ENCODE peak calls at places on chromosome 13, in four cellular contexts. N, F, V and P are unnamed samples.

GRCh38 chr13:22235285-22235949 is 564.5 kb downstream of the FGF9 start:
- DNase-seq in N (no peak), F (no peak), V (no peak), P (no peak)

GRCh38 chr13:22024381-22024994 is 353.6 kb downstream of the FGF9 start:
- DNase-seq in N (no peak), F (no peak), V (no peak), P (no peak)

GRCh38 chr13:107881362-107881761 is 334.0 kb downstream of the LIG4 start:
- DNase-seq in N (no peak), F (no peak), V (no peak), P (no peak)

GRCh38 chr13:88097541-88097940 is 426.4 kb downstream of the SLITRK5 start:
- DNase-seq in N (no peak), F (no peak), V (no peak), P (no peak)

GRCh38 chr13:80362488-80362887 is 21.6 kb upstream of the SPRY2 start:
- DNase-seq in N (no peak), F (peak), V (no peak), P (no peak)

GRCh38 chr13:44306401-44307192 is 67.0 kb upstream of the SERP2 start:
- DNase-seq in N (no peak), F (no peak), V (no peak), P (peak)

GRCh38 chr13:45257638-45258338 is 56.9 kb upstream of the KCTD4 start:
- DNase-seq in N (no peak), F (no peak), V (no peak), P (no peak)

GRCh38 chr13:66424417-66424816 is 805.7 kb downstream of the PCDH9 start:
- DNase-seq in N (no peak), F (no peak), V (no peak), P (no peak)

GRCh38 chr13:114166381-114167131 is 12.5 kb upstream of the CFAP97D2 start:
- DNase-seq in N (no peak), F (no peak), V (no peak), P (no peak)

GRCh38 chr13:107373551-107373950 is 805.6 kb upstream of the ARGLU1 start:
- DNase-seq in N (no peak), F (no peak), V (no peak), P (no peak)

GRCh38 chr13:51856027-51856736 is 5.6 kb upstream of the CCDC70 start:
- DNase-seq in N (no peak), F (no peak), V (no peak), P (no peak)

GRCh38 chr13:85334187-85334586 is 465.0 kb downstream of the SLITRK6 start:
- DNase-seq in N (no peak), F (no peak), V (no peak), P (no peak)

GRCh38 chr13:33867472-33867871 is 49.5 kb downstream of the RFC3 start:
- DNase-seq in N (peak), F (no peak), V (no peak), P (no peak)

GRCh38 chr13:23432589-23432988 is 913 bp downstream of the SACS start:
- DNase-seq in N (no peak), F (no peak), V (no peak), P (no peak)

GRCh38 chr13:66809496-66809895 is 420.6 kb downstream of the PCDH9 start:
- DNase-seq in N (no peak), F (no peak), V (no peak), P (no peak)

GRCh38 chr13:32905063-32905863 is 111.0 kb upstream of the KL start:
- DNase-seq in N (no peak), F (no peak), V (peak), P (no peak)

GRCh38 chr13:36421447-36421846 is 10.8 kb upstream of the CCNA1 start:
- DNase-seq in N (no peak), F (no peak), V (no peak), P (no peak)

GRCh38 chr13:51785592-51786424 is 18.2 kb downstream of the DHRS12 start:
- DNase-seq in N (no peak), F (no peak), V (no peak), P (no peak)

DNA sequence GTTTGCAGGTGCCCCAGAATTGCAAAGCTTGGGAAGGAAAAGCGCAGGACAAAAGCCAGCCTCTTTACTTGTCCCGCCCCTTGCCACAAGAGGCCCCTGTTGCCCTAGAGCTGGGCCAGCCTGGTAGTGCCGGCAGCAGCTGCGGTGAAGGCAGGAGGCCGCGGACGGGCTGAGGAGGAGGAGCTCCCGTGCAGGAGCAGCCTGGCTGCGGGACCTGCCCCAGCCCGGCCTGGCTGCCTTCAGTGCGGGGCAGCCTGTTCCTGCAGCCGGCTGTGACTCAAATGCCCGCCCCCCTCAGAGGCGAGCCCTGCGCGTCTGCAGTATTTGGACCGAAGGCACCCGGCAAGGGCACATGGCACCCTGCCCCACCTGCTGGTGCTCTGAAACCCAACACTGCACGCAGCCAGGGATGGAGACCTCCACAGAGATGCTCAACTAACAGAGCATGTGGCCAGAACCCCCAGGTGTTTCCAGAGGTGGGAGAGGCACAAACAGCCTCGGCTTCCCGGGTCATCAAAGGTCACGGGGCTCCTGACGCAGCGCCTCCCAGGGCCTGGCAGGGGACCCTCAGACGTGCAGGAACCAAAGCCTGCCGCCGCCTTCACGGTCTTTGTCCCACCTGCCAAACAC is 29.7 kb downstream of the NAXD start:
- DNase-seq in N (no peak), F (no peak), V (no peak), P (peak)
- TF ChIP-seq CBX5 in N (no peak), F (no peak), V (no peak), P (no peak)

DNA sequence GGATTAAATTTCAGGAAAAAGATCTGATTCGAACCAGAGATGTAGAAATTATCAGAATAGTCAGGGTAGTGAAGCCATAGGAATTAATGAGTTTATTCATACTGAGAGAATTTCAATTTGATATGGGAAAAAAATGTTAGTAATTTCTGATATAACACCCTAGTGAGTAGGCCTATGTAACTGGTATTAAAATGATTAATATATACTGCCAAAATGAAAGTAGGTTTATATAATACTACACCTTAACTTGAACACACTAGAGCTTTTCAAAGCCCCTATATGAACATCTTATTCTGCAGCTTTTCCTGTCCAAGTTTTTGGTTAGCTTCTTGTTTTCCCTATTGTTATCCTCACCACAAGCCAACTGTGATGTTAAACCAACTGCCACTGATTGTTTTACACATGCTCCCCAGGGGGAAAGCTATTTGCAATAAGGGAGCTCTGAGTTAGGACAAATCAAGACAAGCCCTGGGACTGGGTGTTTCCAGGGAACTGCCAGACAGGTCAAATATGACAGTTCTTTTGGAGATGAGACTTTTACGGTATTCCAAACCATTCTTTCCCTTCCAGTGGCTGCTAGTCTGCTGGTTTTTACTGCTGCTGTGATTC is 45.3 kb downstream of the FNDC3A start:
- DNase-seq in N (no peak), F (no peak), V (no peak), P (peak)
- TF ChIP-seq CBX5 in N (no peak), F (no peak), V (no peak), P (no peak)

GRCh38 chr13:104987621-104988020 is 1547.8 kb downstream of the EFNB2 start:
- DNase-seq in N (no peak), F (no peak), V (no peak), P (no peak)

GRCh38 chr13:104979281-104979680 is 1556.2 kb downstream of the EFNB2 start:
- DNase-seq in N (no peak), F (no peak), V (no peak), P (no peak)

GRCh38 chr13:104980571-104980970 is 1554.9 kb downstream of the EFNB2 start:
- DNase-seq in N (no peak), F (no peak), V (no peak), P (no peak)

GRCh38 chr13:104984296-104984818 is 1551.1 kb downstream of the EFNB2 start:
- DNase-seq in N (no peak), F (no peak), V (peak), P (no peak)
- TF ChIP-seq CBX5 in N (no peak), F (no peak), V (peak), P (no peak)

GRCh38 chr13:98451676-98452105 is 125.2 kb downstream of the STK24 start:
- DNase-seq in N (no peak), F (no peak), V (no peak), P (no peak)
- TF ChIP-seq CBX5 in N (no peak), F (no peak), V (no peak), P (no peak)

GRCh38 chr13:93309886-93310520 is 83.4 kb downstream of the GPC6 start:
- DNase-seq in N (no peak), F (peak), V (no peak), P (no peak)
- TF ChIP-seq CBX5 in N (no peak), F (no peak), V (no peak), P (no peak)

GRCh38 chr13:77981191-77981925 is 62.7 kb upstream of the EDNRB start:
- DNase-seq in N (no peak), F (no peak), V (no peak), P (no peak)
- TF ChIP-seq CBX5 in N (no peak), F (no peak), V (no peak), P (no peak)

DNA sequence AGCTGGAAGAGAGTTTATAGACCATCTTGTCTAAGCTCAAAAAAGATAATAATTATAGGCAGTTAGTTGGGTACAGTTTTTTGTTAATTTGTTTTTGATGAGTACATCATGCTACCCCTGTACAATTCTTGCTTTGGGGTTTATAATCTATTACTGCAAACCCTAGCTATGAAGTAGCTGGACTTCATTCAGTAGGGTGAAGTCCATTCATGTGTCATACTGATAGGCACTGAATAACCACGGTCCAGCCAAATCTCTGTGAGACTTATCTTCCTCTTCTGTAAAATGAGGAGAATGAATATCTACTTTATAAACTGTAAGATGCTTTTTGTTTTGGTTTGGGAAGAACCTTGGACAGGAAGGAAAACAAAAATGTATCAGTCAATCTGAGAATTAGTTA is 19.5 kb downstream of the SLC46A3 start:
- DNase-seq in N (no peak), F (no peak), V (no peak), P (no peak)
- TF ChIP-seq CBX5 in N (no peak), F (no peak), V (no peak), P (no peak)